ENCODE peak calls at places on chromosomes 11 and 22, in nine cellular contexts. A, L, C, F, U, H, Z, P and X are unnamed samples.

GRCh38 chr22:22712092-22712658 is 67.8 kb downstream of the GGTLC2 start:
- DNase-seq in C (no peak), U (no peak), P (no peak), H (no peak), A (no peak), F (peak; percentile 54), L (no peak), Z (no peak), X (no peak)

GRCh38 chr11:69641681-69642548 is 959 bp downstream of the CCND1 start:
- DNase-seq in Z (peak; percentile 33), U (no peak), L (no peak), F (no peak), A (peak; percentile 67), P (no peak), H (no peak), C (no peak), X (peak; percentile 43)

GRCh38 chr22:41564563-41564962 is 3.8 kb downstream of the CSDC2 start:
- DNase-seq in Z (no peak), H (peak; percentile 30), A (no peak), F (no peak), U (peak; percentile 30), P (no peak), L (no peak), C (no peak), X (peak; percentile 48)

GRCh38 chr22:20434264-20434751 is 3.3 kb downstream of the SCARF2 start:
- DNase-seq in C (no peak), L (no peak), U (no peak), A (peak; percentile 30), P (no peak), H (no peak), Z (no peak), F (no peak), X (no peak)

GRCh38 chr11:24593332-24593731 is 96.5 kb downstream of the LUZP2 start:
- DNase-seq in A (no peak), H (no peak), U (peak; percentile 13), P (no peak), Z (no peak), F (no peak), L (no peak), C (no peak), X (peak; percentile 33)

GRCh38 chr22:47194476-47195155 is 432.2 kb downstream of the TBC1D22A start:
- DNase-seq in C (no peak), L (no peak), Z (no peak), U (no peak), P (no peak), A (no peak), H (no peak), F (no peak), X (no peak)

GRCh38 chr11:119891392-119891791 is 162.4 kb upstream of the NECTIN1 start:
- DNase-seq in U (no peak), F (no peak), A (no peak), P (no peak), L (peak; percentile 73), Z (no peak), C (no peak), H (no peak), X (no peak)

GRCh38 chr11:96204721-96205459 is 138.1 kb downstream of the MAML2 start:
- DNase-seq in Z (no peak), U (no peak), F (no peak), H (no peak), C (no peak), P (no peak), L (no peak), A (no peak), X (no peak)

GRCh38 chr11:69335461-69336386 is 41.8 kb downstream of the MYEOV start:
- DNase-seq in A (no peak), Z (no peak), L (no peak), H (no peak), F (no peak), P (no peak), C (no peak), U (no peak), X (no peak)

GRCh38 chr22:26066534-26066933 is 102.7 kb upstream of the SEZ6L start:
- DNase-seq in H (no peak), Z (no peak), P (no peak), F (no peak), C (peak; percentile 21), U (no peak), A (no peak), L (no peak), X (no peak)

GRCh38 chr22:47188337-47189055 is 426.0 kb downstream of the TBC1D22A start:
- DNase-seq in A (peak; percentile 40), U (no peak), Z (no peak), F (no peak), P (no peak), H (no peak), C (no peak), L (no peak), X (no peak)

GRCh38 chr11:123062892-123063395 is 1.0 kb upstream of the HSPA8 start:
- DNase-seq in Z (peak; percentile 58), F (peak; percentile 66), A (no peak), C (no peak), H (no peak), U (no peak), P (no peak), L (no peak), X (peak; percentile 64)

GRCh38 chr11:73478737-73479347 is 102.6 kb downstream of the RELT start:
- DNase-seq in A (no peak), H (peak; percentile 41), P (no peak), Z (peak; percentile 47), F (peak; percentile 21), L (no peak), C (no peak), U (peak; percentile 66), X (peak; percentile 61)

GRCh38 chr11:91394718-91395414 is 829.8 kb upstream of the FAT3 start:
- DNase-seq in U (peak; percentile 2), Z (no peak), H (peak; percentile 0), L (no peak), F (no peak), P (no peak), C (no peak), A (no peak), X (no peak)

GRCh38 chr11:21615871-21616270 is 577.0 kb upstream of the ANO5 start:
- DNase-seq in Z (no peak), F (no peak), H (no peak), U (no peak), A (no peak), P (no peak), C (no peak), L (no peak), X (no peak)

GRCh38 chr11:73869234-73869949 is 7.3 kb downstream of the COA4 start:
- DNase-seq in H (no peak), Z (no peak), C (no peak), L (no peak), A (no peak), P (no peak), F (no peak), U (no peak), X (no peak)

GRCh38 chr11:118145285-118146227 is 7.1 kb downstream of the SCN4B start:
- DNase-seq in L (peak; percentile 85), Z (peak; percentile 63), F (peak; percentile 84), A (peak; percentile 95), H (peak; percentile 39), P (peak; percentile 94), C (peak; percentile 90), U (peak; percentile 96), X (peak; percentile 63)
- TF ChIP-seq CTCF in L (peak; percentile 95), Z (peak; percentile 86), F (peak; percentile 86), A (peak; percentile 91), H (peak; percentile 85), P (peak; percentile 92), C (peak; percentile 98), U (peak; percentile 83), X (peak; percentile 84)

DNA sequence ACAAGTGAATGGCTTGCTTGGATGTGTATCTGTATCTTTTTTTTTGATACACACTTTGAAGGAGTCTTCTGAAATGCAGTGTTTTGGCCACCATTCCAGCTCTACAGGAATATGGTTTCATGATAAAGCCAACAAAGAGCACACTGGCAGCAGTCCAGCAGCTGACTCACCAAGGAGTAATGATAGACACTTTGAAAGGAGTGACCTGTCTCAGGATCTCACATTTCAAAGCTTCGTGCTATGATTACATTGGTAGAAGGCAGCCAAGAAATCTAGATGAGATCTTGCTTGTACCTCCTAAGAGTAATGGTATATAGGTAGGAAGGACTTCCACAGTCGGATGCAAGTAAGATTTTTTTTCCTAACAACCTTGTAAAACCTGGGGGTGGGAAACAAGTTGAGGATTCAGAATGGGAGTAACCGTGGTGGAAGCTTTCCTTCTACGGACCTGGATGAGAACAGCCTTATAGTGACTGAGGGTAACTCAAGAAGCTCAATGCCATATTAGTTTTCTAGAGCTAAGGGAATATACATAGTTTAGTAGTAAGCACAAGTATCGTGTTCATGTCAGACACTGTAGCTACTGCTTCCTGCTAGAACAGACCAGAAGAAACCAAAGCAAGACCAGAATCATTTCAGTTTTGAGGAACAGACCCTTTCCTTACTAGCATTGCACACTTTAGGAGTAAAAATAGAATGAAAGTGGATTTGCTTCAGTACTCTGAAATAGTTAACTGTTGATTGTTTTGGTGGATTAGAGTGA is 25.0 kb downstream of the MTMR3 start:
- DNase-seq in A (peak; percentile 91), H (peak; percentile 97), U (peak; percentile 98), P (no peak), C (no peak), L (peak; percentile 72), Z (peak; percentile 95), F (no peak), X (peak; percentile 90)
- TF ChIP-seq CTCF in A (no peak), H (no peak), U (no peak), P (no peak), C (no peak), L (no peak), Z (no peak), F (no peak), X (no peak)

GRCh38 chr22:28736296-28737155 is 5.1 kb downstream of the CHEK2 start:
- DNase-seq in A (no peak), F (no peak), H (no peak), P (no peak), L (no peak), C (no peak), Z (no peak), U (no peak), X (no peak)

GRCh38 chr22:28742562-28742962 is 723 bp downstream of the HSCB start:
- DNase-seq in Z (no peak), A (no peak), F (no peak), C (no peak), P (no peak), L (no peak), H (no peak), U (no peak), X (no peak)

GRCh38 chr22:28743852-28744251 is 2.0 kb downstream of the HSCB start:
- DNase-seq in H (no peak), L (no peak), U (no peak), F (no peak), A (no peak), Z (no peak), P (no peak), C (no peak), X (no peak)

GRCh38 chr22:28741200-28741757 is 341 bp downstream of the CHEK2 start:
- DNase-seq in U (no peak), P (no peak), H (no peak), C (no peak), F (no peak), Z (no peak), L (no peak), A (no peak), X (no peak)

GRCh38 chr22:28741758-28742561 is at the start of the genes CHEK2 and HSCB:
- DNase-seq in Z (peak; percentile 99), P (peak; percentile 96), C (peak; percentile 96), L (peak; percentile 97), H (peak; percentile 99), F (peak; percentile 99), A (peak; percentile 90), U (peak; percentile 99), X (peak; percentile 99)
- TF ChIP-seq CTCF in Z (no peak), P (peak; percentile 11), C (no peak), L (peak; percentile 20), H (no peak), F (peak; percentile 65), A (no peak), U (no peak), X (no peak)

GRCh38 chr22:24178502-24179440 is 2.5 kb upstream of the SUSD2 start:
- DNase-seq in F (peak; percentile 55), L (no peak), P (no peak), C (no peak), Z (peak; percentile 24), H (no peak), U (no peak), A (no peak), X (peak; percentile 30)
- TF ChIP-seq CTCF in F (peak; percentile 77), L (peak; percentile 11), P (peak; percentile 29), C (peak; percentile 60), Z (peak; percentile 45), H (peak; percentile 56), U (peak; percentile 39), A (no peak), X (peak; percentile 48)